ENCODE peak calls at places on chromosomes 4 and X, in seven cellular contexts. S is psoas muscle, Q is stomach, X is AG04450, V is suprapubic skin, E is cardiac muscle cell, D is tibial nerve. K is an unnamed sample. For H3K27me3, the result is how much of the 10 kb centered on the place peaks cover.

GRCh38 chr4:88277711-88278025 is 6.7 kb downstream of the PPM1K start:
- DNase-seq in S (no peak), Q (no peak), X (no peak), V (no peak), E (no peak), D (no peak), K (no peak)

GRCh38 chr4:101005659-101006058 is 341.7 kb downstream of the PPP3CA start:
- DNase-seq in S (no peak), Q (no peak), X (no peak), V (no peak), E (no peak), D (no peak), K (no peak)

GRCh38 chr4:7844247-7844991 is 95.2 kb downstream of the AFAP1 start:
- DNase-seq in S (peak), Q (peak), X (peak), V (peak), E (peak), D (peak), K (peak)

GRCh38 chr4:184992422-184992821 is 25.9 kb upstream of the HELT start:
- DNase-seq in S (no peak), Q (no peak), X (no peak), V (no peak), E (no peak), D (no peak), K (no peak)

GRCh38 chr4:101418055-101418454 is 70.7 kb upstream of the PPP3CA start:
- DNase-seq in S (no peak), Q (no peak), X (no peak), V (no peak), E (peak), D (no peak), K (no peak)

GRCh38 chrX:12701625-12702024 is 89.6 kb upstream of the PRPS2 start:
- DNase-seq in S (peak), Q (peak), X (peak), V (no peak), E (peak), D (no peak), K (peak)

GRCh38 chr4:76758290-76758882 is 139.6 kb downstream of the SOWAHB start:
- DNase-seq in S (no peak), Q (no peak), X (no peak), V (no peak), E (peak), D (no peak), K (peak)

GRCh38 chrX:15908891-15909290 is 54.3 kb upstream of the AP1S2 start:
- DNase-seq in S (no peak), Q (no peak), X (no peak), V (no peak), E (peak), D (no peak), K (no peak)

GRCh38 chrX:101595739-101596419 is 21.9 kb downstream of the ARMCX6 start:
- DNase-seq in S (no peak), Q (no peak), X (peak), V (no peak), E (peak), D (no peak), K (peak)

GRCh38 chrX:22310779-22311178 is 38.1 kb downstream of the CBLL2 start:
- DNase-seq in S (no peak), Q (no peak), X (no peak), V (no peak), E (peak), D (no peak), K (no peak)

GRCh38 chr4:38710053-38710452 is 46.1 kb downstream of the KLF3 start:
- DNase-seq in S (no peak), Q (no peak), X (no peak), V (no peak), E (no peak), D (no peak), K (no peak)

GRCh38 chr4:5398056-5398455 is 310.3 kb downstream of the EVC2 start:
- DNase-seq in S (no peak), Q (no peak), X (no peak), V (no peak), E (no peak), D (no peak), K (no peak)

GRCh38 chrX:110491846-110492620 is 133.4 kb downstream of the RTL9 start:
- DNase-seq in S (no peak), Q (no peak), X (no peak), V (no peak), E (no peak), D (no peak), K (no peak)

GRCh38 chr4:15150636-15151432 is 148.6 kb downstream of the CPEB2 start:
- DNase-seq in S (no peak), Q (no peak), X (no peak), V (no peak), E (no peak), D (no peak), K (no peak)

GRCh38 chr4:106495498-106495897 is 126.9 kb upstream of the GIMD1 start:
- DNase-seq in S (no peak), Q (no peak), X (no peak), V (no peak), E (peak), D (no peak), K (no peak)

GRCh38 chr4:143347495-143347894 is 10.8 kb downstream of the GAB1 start:
- DNase-seq in S (no peak), Q (no peak), X (no peak), V (no peak), E (no peak), D (no peak), K (no peak)

GRCh38 chrX:41332408-41332987 is 1.5 kb upstream of the DDX3X start:
- DNase-seq in S (no peak), Q (peak), X (no peak), V (no peak), E (no peak), D (no peak), K (peak)

GRCh38 chrX:48522291-48522690 is 683 bp downstream of the EBP start:
- DNase-seq in S (no peak), Q (no peak), X (no peak), V (no peak), E (no peak), D (no peak), K (no peak)

GRCh38 chr4:150773729-150774449 is 191.9 kb downstream of the MAB21L2 start:
- DNase-seq in S (no peak), Q (no peak), X (no peak), V (no peak), E (no peak), D (no peak), K (no peak)

GRCh38 chr4:113222431-113222979 is 173.1 kb downstream of the ANK2 start:
- DNase-seq in S (no peak), Q (no peak), X (no peak), V (no peak), E (no peak), D (no peak), K (no peak)
- TF ChIP-seq CTCF in S (no peak), Q (no peak), X (no peak), V (no peak), E (no peak), D (no peak), K (no peak)

GRCh38 chr4:40307627-40308497 is 27.3 kb upstream of the CHRNA9 start:
- DNase-seq in S (no peak), Q (peak), X (no peak), V (no peak), E (no peak), D (no peak), K (no peak)
- H3K27ac ChIP-seq in S (no peak), Q (peak), X (peak), V (no peak), E (no peak), D (no peak), K (no peak)

DNA sequence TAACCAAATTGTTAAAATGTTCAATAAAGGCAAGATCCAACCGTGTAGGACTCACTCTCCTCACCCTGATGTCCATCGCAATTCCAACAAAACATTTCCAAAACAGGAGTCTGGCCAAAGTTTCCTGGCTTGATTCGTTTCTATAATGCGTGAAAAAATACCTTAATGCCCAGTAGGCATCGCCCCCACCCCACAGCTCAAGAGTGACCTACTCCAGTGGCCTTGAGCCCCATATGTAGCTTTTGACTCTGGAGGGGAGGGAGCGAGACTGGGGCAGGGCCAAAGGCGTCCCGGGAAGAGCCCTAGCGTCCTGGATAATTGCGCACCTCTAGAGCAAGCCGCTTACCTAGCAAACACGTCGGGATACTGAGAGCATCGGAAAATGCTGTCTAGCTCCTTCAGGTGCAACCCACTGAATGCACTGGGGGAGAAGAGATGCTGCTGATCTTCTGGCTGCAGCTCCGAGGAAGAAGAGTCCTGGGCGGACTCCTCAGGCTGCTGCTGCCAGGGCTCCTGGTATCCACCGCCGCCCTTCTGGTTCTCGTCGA is 55.6 kb upstream of the NKAP start:
- DNase-seq in S (no peak), Q (no peak), X (no peak), V (no peak), E (no peak), D (no peak), K (no peak)
- H3K27me3 ChIP-seq in S (under half), Q (half or more), X (under half), V (half or more), E (half or more), D (under half), K (half or more)

GRCh38 chr4:147842573-147842972 is 110.7 kb downstream of the ARHGAP10 start:
- DNase-seq in S (peak), Q (no peak), X (no peak), V (no peak), E (peak), D (no peak), K (no peak)

GRCh38 chr4:147840846-147841732 is 109.2 kb downstream of the ARHGAP10 start:
- DNase-seq in S (no peak), Q (no peak), X (no peak), V (no peak), E (peak), D (no peak), K (no peak)

GRCh38 chr4:147839651-147840050 is 107.8 kb downstream of the ARHGAP10 start:
- DNase-seq in S (no peak), Q (no peak), X (no peak), V (no peak), E (no peak), D (no peak), K (no peak)

GRCh38 chr4:147846318-147847135 is 114.6 kb downstream of the ARHGAP10 start:
- DNase-seq in S (no peak), Q (no peak), X (no peak), V (no peak), E (no peak), D (no peak), K (no peak)

DNA sequence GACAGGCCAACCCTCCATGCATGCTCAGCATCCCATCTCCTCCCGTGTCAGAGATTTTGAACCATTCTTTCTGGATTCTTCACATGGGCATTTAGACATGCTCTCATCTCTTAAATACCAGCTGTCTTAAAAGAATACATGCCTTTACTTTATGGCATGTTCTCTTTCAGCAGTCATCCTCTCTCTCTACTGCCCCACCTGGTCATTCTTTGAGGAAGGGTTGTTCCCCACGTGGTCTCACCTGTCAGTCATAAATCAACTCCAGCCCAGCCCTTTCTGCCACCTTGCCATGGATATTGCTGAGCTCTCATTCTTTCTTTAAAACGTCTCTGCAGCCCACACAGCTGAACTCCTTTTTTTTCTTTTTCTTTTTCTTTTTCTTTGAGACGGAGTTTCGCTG is 111.3 kb downstream of the ARHGAP10 start:
- DNase-seq in S (no peak), Q (no peak), X (no peak), V (no peak), E (no peak), D (no peak), K (no peak)
- TF ChIP-seq CTCF in S (peak), Q (no peak), X (peak), V (no peak), E (peak), D (no peak), K (peak)

DNA sequence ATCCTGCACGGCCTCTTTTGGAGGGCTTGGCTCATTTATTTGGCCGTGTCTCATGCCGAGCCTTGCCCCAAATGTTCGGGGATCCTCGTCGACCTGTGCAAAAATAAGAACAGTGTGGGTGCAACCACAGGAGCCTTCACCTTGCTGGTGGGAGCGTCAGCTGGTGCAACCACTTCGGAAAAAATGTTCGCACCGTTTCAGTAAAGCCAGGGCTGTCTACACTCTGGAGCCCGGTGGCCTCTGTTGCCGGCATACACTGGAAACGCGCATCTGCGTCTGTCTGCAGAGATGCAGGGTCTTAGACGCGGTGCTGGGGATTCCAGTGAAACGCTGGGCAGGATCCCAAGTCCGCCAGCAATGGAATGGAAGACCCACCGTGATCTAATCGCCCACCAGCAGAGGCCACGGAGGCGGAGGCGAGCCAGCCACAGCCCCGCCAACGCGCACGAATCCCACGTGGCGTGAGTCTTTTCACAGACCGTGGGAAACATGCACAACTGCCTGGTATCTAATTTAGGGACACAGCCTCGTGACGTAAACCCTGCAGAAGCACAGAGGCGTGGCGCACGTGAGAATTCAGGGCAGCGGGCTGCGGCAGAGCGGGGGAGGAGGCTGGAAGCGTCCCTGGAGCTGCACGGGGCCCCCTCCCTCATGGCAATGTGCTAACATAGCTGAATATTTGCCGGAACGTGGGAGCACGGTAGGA is 13.8 kb upstream of the MXD4 start:
- DNase-seq in S (peak), Q (no peak), X (no peak), V (no peak), E (no peak), D (no peak), K (no peak)
- H3K27ac ChIP-seq in S (no peak), Q (no peak), X (no peak), V (no peak), E (no peak), D (no peak), K (no peak)

GRCh38 chr4:46937493-46937892 is 28.4 kb upstream of the COX7B2 start:
- DNase-seq in S (no peak), Q (no peak), X (no peak), V (no peak), E (peak), D (no peak), K (peak)

GRCh38 chr4:46930866-46931265 is 21.8 kb upstream of the COX7B2 start:
- DNase-seq in S (no peak), Q (no peak), X (no peak), V (no peak), E (no peak), D (no peak), K (no peak)

GRCh38 chr4:46934731-46935130 is 25.7 kb upstream of the COX7B2 start:
- DNase-seq in S (no peak), Q (no peak), X (no peak), V (no peak), E (no peak), D (no peak), K (no peak)

GRCh38 chr4:46931981-46932380 is 22.9 kb upstream of the COX7B2 start:
- DNase-seq in S (no peak), Q (no peak), X (no peak), V (no peak), E (peak), D (no peak), K (no peak)

GRCh38 chr4:46933686-46934085 is 24.6 kb upstream of the COX7B2 start:
- DNase-seq in S (no peak), Q (no peak), X (no peak), V (no peak), E (no peak), D (no peak), K (peak)
- H3K27me3 ChIP-seq in S (under half), Q (under half), X (under half), V (under half), E (under half), D (under half), K (under half)

GRCh38 chr4:70927502-70928139 is 25.5 kb downstream of the MOB1B start:
- DNase-seq in S (no peak), Q (no peak), X (no peak), V (no peak), E (no peak), D (no peak), K (no peak)
- TF ChIP-seq CTCF in S (no peak), Q (no peak), X (no peak), V (no peak), E (no peak), D (no peak), K (no peak)

GRCh38 chrX:24498181-24498580 is 33.1 kb downstream of the PDK3 start:
- DNase-seq in S (no peak), Q (no peak), X (no peak), V (no peak), E (peak), D (peak), K (no peak)

GRCh38 chrX:24491741-24492140 is 26.7 kb downstream of the PDK3 start:
- DNase-seq in S (no peak), Q (no peak), X (no peak), V (no peak), E (no peak), D (no peak), K (no peak)

GRCh38 chrX:24494544-24495113 is 29.5 kb downstream of the PDK3 start:
- DNase-seq in S (no peak), Q (no peak), X (peak), V (no peak), E (peak), D (no peak), K (peak)

GRCh38 chrX:24495700-24496099 is 30.6 kb downstream of the PDK3 start:
- DNase-seq in S (no peak), Q (no peak), X (no peak), V (no peak), E (no peak), D (no peak), K (no peak)

GRCh38 chrX:24493740-24494543 is 28.9 kb downstream of the PDK3 start:
- DNase-seq in S (no peak), Q (no peak), X (no peak), V (no peak), E (no peak), D (no peak), K (no peak)
- H3K27ac ChIP-seq in S (no peak), Q (peak), X (no peak), V (peak), E (no peak), D (no peak), K (peak)

GRCh38 chrX:134546187-134546586 is 86.2 kb downstream of the HPRT1 start:
- DNase-seq in S (no peak), Q (no peak), X (no peak), V (no peak), E (peak), D (no peak), K (no peak)
- H3K27me3 ChIP-seq in S (under half), Q (half or more), X (under half), V (half or more), E (half or more), D (under half), K (under half)

GRCh38 chr4:25533237-25533636 is 122.4 kb upstream of the SLC34A2 start:
- DNase-seq in S (no peak), Q (no peak), X (no peak), V (no peak), E (no peak), D (no peak), K (no peak)

GRCh38 chr4:25528391-25528790 is 127.3 kb upstream of the SLC34A2 start:
- DNase-seq in S (no peak), Q (no peak), X (no peak), V (no peak), E (no peak), D (no peak), K (no peak)

GRCh38 chr4:25532579-25532978 is 123.1 kb upstream of the SLC34A2 start:
- DNase-seq in S (no peak), Q (no peak), X (no peak), V (no peak), E (no peak), D (no peak), K (peak)

GRCh38 chr4:25535278-25535677 is 120.4 kb upstream of the SLC34A2 start:
- DNase-seq in S (no peak), Q (no peak), X (no peak), V (no peak), E (peak), D (no peak), K (no peak)

DNA sequence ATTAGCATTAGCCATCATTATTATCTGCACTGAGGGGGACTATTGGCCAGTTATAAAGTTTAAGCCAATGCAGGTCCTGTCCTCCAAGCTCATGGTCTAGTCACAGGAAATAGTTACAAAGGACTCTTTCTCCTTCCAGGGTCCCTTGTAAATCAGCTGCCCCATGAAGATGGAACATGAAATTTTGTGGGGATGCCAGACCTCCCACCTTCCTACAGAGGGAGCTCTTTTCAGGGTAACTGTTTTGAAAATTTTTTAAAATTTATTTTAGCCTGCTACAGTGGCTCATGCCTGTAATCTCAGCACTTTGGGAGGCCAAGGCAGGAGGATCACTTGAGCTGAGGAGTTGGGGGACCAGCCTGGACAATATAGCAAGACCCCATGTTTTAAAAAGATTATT is 124.4 kb upstream of the SLC34A2 start:
- DNase-seq in S (no peak), Q (no peak), X (no peak), V (no peak), E (no peak), D (no peak), K (no peak)
- TF ChIP-seq CTCF in S (no peak), Q (peak), X (peak), V (no peak), E (peak), D (no peak), K (peak)

K was measured in foreskin keratinocyte.